ENCODE peak calls at places on chromosomes 11 and 22, in five cellular contexts. H is pancreas, J is H4, B is Ammon's horn, L is OCI-LY7. D is an unnamed sample.

GRCh38 chr22:41912338-41913039 is 2.4 kb downstream of the SHISA8 start:
- DNase-seq in L (no peak), J (no peak), H (no peak), B (no peak), D (no peak)

GRCh38 chr22:37275134-37275533 is 7.2 kb upstream of the CYTH4 start:
- DNase-seq in J (no peak), L (peak), B (no peak), H (no peak), D (no peak)

GRCh38 chr11:2779981-2780849 is 80.4 kb upstream of the KCNQ1OT1 start:
- DNase-seq in B (no peak), L (no peak), H (peak), J (no peak), D (no peak)

GRCh38 chr11:32884770-32885384 is 7.7 kb upstream of the QSER1 start:
- DNase-seq in H (no peak), J (no peak), L (peak), B (no peak), D (no peak)

GRCh38 chr22:22519591-22519990 is 479 bp downstream of the ZNF280A start:
- DNase-seq in J (no peak), L (no peak), B (no peak), H (no peak), D (no peak)

GRCh38 chr11:76668362-76669155 is 2.0 kb downstream of the LRRC32 start:
- DNase-seq in L (no peak), H (no peak), J (no peak), B (no peak), D (no peak)

GRCh38 chr11:117901601-117902000 is 25.1 kb upstream of the FXYD6 start:
- DNase-seq in L (no peak), B (no peak), H (no peak), J (no peak), D (no peak)

GRCh38 chr11:31141804-31142203 is 227.7 kb downstream of the DCDC1 start:
- DNase-seq in L (no peak), H (no peak), B (peak), J (no peak), D (peak)

GRCh38 chr22:22799561-22799960 is 88.1 kb upstream of the IGLL5 start:
- DNase-seq in B (no peak), L (no peak), J (no peak), H (no peak), D (no peak)

GRCh38 chr11:65424200-65425104 is 1.9 kb downstream of the NEAT1 start:
- DNase-seq in H (peak), B (no peak), J (no peak), L (peak), D (peak)

GRCh38 chr22:45574069-45574703 is 71.5 kb downstream of the FBLN1 start:
- DNase-seq in L (no peak), B (no peak), J (no peak), H (no peak), D (no peak)

GRCh38 chr11:10669258-10670033 is 24.1 kb downstream of the IRAG1 start:
- DNase-seq in B (peak), L (no peak), H (no peak), J (peak), D (peak)

GRCh38 chr11:5690216-5690615 is 626 bp downstream of the TRIM22 start:
- DNase-seq in B (peak), L (no peak), J (peak), H (no peak), D (no peak)

GRCh38 chr11:93192163-93192562 is 5.6 kb downstream of the SLC36A4 start:
- DNase-seq in B (no peak), H (no peak), L (no peak), J (no peak), D (no peak)

GRCh38 chr11:128201006-128201405 is 386.4 kb downstream of the ETS1 start:
- DNase-seq in L (no peak), H (no peak), B (no peak), J (no peak), D (no peak)

D was measured in foreskin melanocyte.